ENCODE peak calls at places on chromosomes 4 and X, in eight cellular contexts. K is PC-3, R is neural crest cell, T is GM12865, O is Panc1, Y is MCF 10A, H is HFFc6, E is AG10803. U is an unnamed sample.

GRCh38 chr4:151434183-151434860 is 25.3 kb downstream of the FHIP1A start:
- DNase-seq in T (no peak), H (peak; percentile 60), Y (peak; percentile 46), R (no peak), O (no peak), E (peak; percentile 77), K (peak; percentile 71), U (peak; percentile 10)

GRCh38 chr4:26105815-26106699 is 192.0 kb downstream of the SMIM20 start:
- DNase-seq in O (no peak), R (no peak), E (peak; percentile 42), Y (peak; percentile 60), T (no peak), H (peak; percentile 32), K (peak; percentile 65), U (no peak)

GRCh38 chrX:67780694-67781109 is 236.9 kb downstream of the AR start:
- DNase-seq in Y (peak; percentile 92), R (no peak), E (peak; percentile 98), H (peak; percentile 97), O (no peak), K (peak; percentile 2), T (peak; percentile 3), U (peak; percentile 91)

GRCh38 chr4:167000141-167000852 is 234.0 kb downstream of the SPOCK3 start:
- DNase-seq in Y (peak; percentile 78), T (no peak), O (peak; percentile 43), H (no peak), K (peak; percentile 91), R (no peak), E (no peak), U (no peak)

GRCh38 chr4:82865592-82865991 is 25.4 kb downstream of the SEC31A start:
- DNase-seq in E (peak; percentile 92), Y (peak; percentile 86), T (peak; percentile 52), R (no peak), K (peak; percentile 54), O (no peak), H (peak; percentile 91), U (peak; percentile 76)

GRCh38 chrX:136635235-136635634 is 12.7 kb upstream of the CD40LG start:
- DNase-seq in R (no peak), T (peak; percentile 63), K (no peak), Y (no peak), H (no peak), O (no peak), E (no peak), U (no peak)

GRCh38 chrX:1763294-1763693 is 148.4 kb downstream of the ASMT start:
- DNase-seq in T (no peak), E (no peak), H (no peak), O (no peak), R (no peak), K (no peak), Y (no peak), U (no peak)

GRCh38 chrX:129359269-129359668 is 164.0 kb downstream of the SMARCA1 start:
- DNase-seq in K (peak; percentile 3), T (no peak), Y (peak; percentile 11), H (no peak), R (no peak), E (peak; percentile 15), O (no peak), U (no peak)

GRCh38 chr4:3307486-3307885 is 14.7 kb downstream of the RGS12 start:
- DNase-seq in H (no peak), E (no peak), T (no peak), R (no peak), K (no peak), Y (no peak), O (no peak), U (no peak)

GRCh38 chr4:15130441-15130840 is 128.2 kb downstream of the CPEB2 start:
- DNase-seq in O (no peak), E (no peak), T (no peak), R (no peak), K (no peak), H (no peak), Y (no peak), U (no peak)

GRCh38 chr4:175927121-175927520 is 115.1 kb upstream of the GPM6A start:
- DNase-seq in O (no peak), R (no peak), K (no peak), H (peak; percentile 1), T (peak; percentile 49), Y (peak; percentile 16), E (no peak), U (no peak)

GRCh38 chr4:7978907-7979651 is 39.4 kb upstream of the AFAP1 start:
- DNase-seq in H (no peak), T (no peak), K (no peak), E (peak; percentile 25), Y (no peak), O (no peak), R (no peak), U (no peak)

GRCh38 chrX:41035582-41035981 is 49.7 kb upstream of the USP9X start:
- DNase-seq in K (no peak), O (no peak), E (no peak), Y (no peak), H (no peak), T (no peak), R (no peak), U (no peak)

GRCh38 chr4:166501941-166502382 is 628.9 kb downstream of the TLL1 start:
- DNase-seq in Y (no peak), H (no peak), K (no peak), T (peak; percentile 60), O (no peak), E (no peak), R (peak; percentile 18), U (no peak)

GRCh38 chrX:136608295-136608933 is 39.5 kb upstream of the CD40LG start:
- DNase-seq in T (peak; percentile 71), O (no peak), H (no peak), R (no peak), Y (peak; percentile 34), E (peak; percentile 15), K (peak; percentile 57), U (no peak)

GRCh38 chr4:108072300-108072699 is 82.6 kb downstream of the HADH start:
- DNase-seq in E (no peak), K (peak; percentile 4), R (no peak), H (no peak), Y (no peak), T (peak; percentile 87), O (no peak), U (no peak)

GRCh38 chrX:65195621-65196020 is 219.4 kb upstream of the ZC4H2 start:
- DNase-seq in T (no peak), R (no peak), O (no peak), Y (no peak), H (no peak), K (no peak), E (no peak), U (no peak)
- TF ChIP-seq CTCF in T (no peak), R (no peak), O (no peak), Y (no peak), H (no peak), K (no peak), E (no peak), U (no peak)

GRCh38 chr4:54561940-54562339 is 95.8 kb upstream of the KIT start:
- DNase-seq in E (no peak), R (no peak), K (no peak), Y (no peak), T (no peak), H (no peak), O (no peak), U (no peak)

GRCh38 chr4:54556081-54556480 is 101.7 kb upstream of the KIT start:
- DNase-seq in T (no peak), K (no peak), Y (no peak), H (no peak), O (no peak), E (no peak), R (no peak), U (no peak)

GRCh38 chr4:54558889-54559682 is 98.7 kb upstream of the KIT start:
- DNase-seq in H (no peak), R (no peak), E (no peak), T (no peak), K (peak; percentile 30), O (no peak), Y (no peak), U (no peak)

GRCh38 chr4:54556587-54556986 is 101.2 kb upstream of the KIT start:
- DNase-seq in R (no peak), O (no peak), H (no peak), Y (no peak), E (no peak), K (no peak), T (no peak), U (no peak)

GRCh38 chr4:54560513-54560912 is 97.2 kb upstream of the KIT start:
- DNase-seq in H (no peak), O (no peak), T (no peak), K (no peak), Y (no peak), R (no peak), E (no peak), U (no peak)
- TF ChIP-seq CTCF in H (no peak), O (no peak), T (no peak), K (no peak), Y (no peak), R (no peak), E (no peak), U (no peak)

GRCh38 chrX:131068945-131069719 is 11.0 kb downstream of the ARHGAP36 start:
- DNase-seq in E (peak; percentile 0), Y (peak; percentile 13), O (no peak), K (peak; percentile 28), T (peak; percentile 28), H (no peak), R (peak; percentile 77), U (no peak)
- TF ChIP-seq CTCF in E (peak; percentile 32), Y (peak; percentile 13), O (peak; percentile 55), K (peak; percentile 51), T (peak; percentile 48), H (peak; percentile 38), R (peak; percentile 81), U (peak; percentile 15)

GRCh38 chr4:41693629-41694028 is 54.9 kb downstream of the PHOX2B start:
- DNase-seq in K (peak; percentile 54), H (peak; percentile 39), O (peak; percentile 10), E (peak; percentile 18), R (no peak), T (peak; percentile 14), Y (peak; percentile 71), U (no peak)

GRCh38 chr4:41696131-41696530 is 52.4 kb downstream of the PHOX2B start:
- DNase-seq in O (no peak), K (no peak), T (no peak), E (no peak), Y (peak; percentile 84), H (no peak), R (no peak), U (no peak)

GRCh38 chr4:41696768-41697167 is 51.8 kb downstream of the PHOX2B start:
- DNase-seq in O (no peak), K (no peak), E (no peak), R (no peak), H (no peak), T (no peak), Y (no peak), U (no peak)

GRCh38 chr4:41687971-41688370 is 60.6 kb downstream of the PHOX2B start:
- DNase-seq in K (no peak), H (no peak), Y (no peak), O (no peak), T (no peak), R (no peak), E (no peak), U (no peak)

DNA sequence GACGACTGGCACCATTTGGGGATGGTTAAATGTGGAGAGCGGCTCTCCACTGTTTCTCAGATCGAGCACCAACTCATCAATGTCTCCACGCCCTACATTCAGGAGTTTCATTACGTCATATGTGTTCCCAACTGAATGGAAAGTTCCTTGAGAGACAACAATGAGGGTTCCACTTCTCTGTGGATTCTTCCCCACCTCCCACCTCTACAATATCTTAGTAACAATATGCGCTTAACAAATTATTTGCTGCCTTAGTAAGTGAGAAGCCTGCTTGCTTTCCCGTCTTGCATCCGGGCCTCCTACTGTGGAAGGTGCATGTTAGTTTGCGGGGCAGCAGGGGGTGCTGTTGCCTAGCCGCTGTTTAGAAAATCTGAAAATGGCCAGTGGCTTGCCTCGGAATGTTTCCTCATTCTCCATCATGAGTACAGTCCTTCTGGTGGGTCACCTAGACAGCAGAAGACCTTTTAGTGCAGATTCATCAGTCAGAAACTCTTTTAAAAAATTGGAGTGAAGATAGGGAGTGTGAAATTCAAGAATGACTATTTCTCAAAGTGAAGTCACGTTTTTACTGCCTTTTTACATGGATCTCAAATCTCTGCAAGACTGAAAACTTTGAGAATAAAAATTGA is 55.7 kb downstream of the PHOX2B start:
- DNase-seq in Y (peak; percentile 68), H (peak; percentile 49), T (peak; percentile 67), E (peak; percentile 46), O (peak; percentile 43), R (peak; percentile 58), K (peak; percentile 56), U (peak; percentile 5)
- TF ChIP-seq CTCF in Y (peak; percentile 91), H (peak; percentile 94), T (peak; percentile 90), E (peak; percentile 90), O (peak; percentile 88), R (peak; percentile 93), K (peak; percentile 87), U (peak; percentile 83)